ENCODE peak calls at places on chromosome 12, in six cellular contexts. L is SK-N-SH, T is HCT116, V is PC-3, U is Karpas-422, H is GM23248. I is an unnamed sample. For H3K4me1 and H3K9me2, the result is how much of the 10 kb centered on the place peaks cover.

GRCh38 chr12:54970741-54971140 is 13.8 kb downstream of the TESPA1 start:
- DNase-seq in L (no peak), T (no peak), V (no peak), U (no peak), H (peak), I (no peak)

GRCh38 chr12:3303410-3304136 is 187.4 kb upstream of the PRMT8 start:
- DNase-seq in L (peak), T (no peak), V (peak), U (no peak), H (no peak), I (no peak)

GRCh38 chr12:29889737-29890136 is 106.0 kb upstream of the TMTC1 start:
- DNase-seq in L (peak), T (peak), V (peak), U (peak), H (peak), I (no peak)

GRCh38 chr12:128818065-128819022 is 5.4 kb downstream of the SLC15A4 start:
- DNase-seq in L (no peak), T (no peak), V (peak), U (peak), H (peak), I (no peak)

GRCh38 chr12:47775100-47775911 is 2.3 kb downstream of the SLC48A1 start:
- DNase-seq in L (no peak), T (no peak), V (peak), U (peak), H (peak), I (no peak)

GRCh38 chr12:122006186-122006926 is 15.3 kb upstream of the BCL7A start:
- DNase-seq in L (no peak), T (no peak), V (no peak), U (peak), H (no peak), I (no peak)

GRCh38 chr12:39490500-39491276 is 47.8 kb upstream of the KIF21A start:
- DNase-seq in L (no peak), T (no peak), V (peak), U (no peak), H (peak), I (no peak)

GRCh38 chr12:74441872-74442271 is 95.8 kb upstream of the ATXN7L3B start:
- DNase-seq in L (no peak), T (no peak), V (no peak), U (peak), H (no peak), I (no peak)

GRCh38 chr12:74391283-74391682 is 146.4 kb upstream of the ATXN7L3B start:
- DNase-seq in L (no peak), T (no peak), V (no peak), U (no peak), H (no peak), I (no peak)

GRCh38 chr12:51855586-51856428 is 7.3 kb upstream of the FIGNL2 start:
- DNase-seq in L (no peak), T (no peak), V (no peak), U (no peak), H (peak), I (no peak)

DNA sequence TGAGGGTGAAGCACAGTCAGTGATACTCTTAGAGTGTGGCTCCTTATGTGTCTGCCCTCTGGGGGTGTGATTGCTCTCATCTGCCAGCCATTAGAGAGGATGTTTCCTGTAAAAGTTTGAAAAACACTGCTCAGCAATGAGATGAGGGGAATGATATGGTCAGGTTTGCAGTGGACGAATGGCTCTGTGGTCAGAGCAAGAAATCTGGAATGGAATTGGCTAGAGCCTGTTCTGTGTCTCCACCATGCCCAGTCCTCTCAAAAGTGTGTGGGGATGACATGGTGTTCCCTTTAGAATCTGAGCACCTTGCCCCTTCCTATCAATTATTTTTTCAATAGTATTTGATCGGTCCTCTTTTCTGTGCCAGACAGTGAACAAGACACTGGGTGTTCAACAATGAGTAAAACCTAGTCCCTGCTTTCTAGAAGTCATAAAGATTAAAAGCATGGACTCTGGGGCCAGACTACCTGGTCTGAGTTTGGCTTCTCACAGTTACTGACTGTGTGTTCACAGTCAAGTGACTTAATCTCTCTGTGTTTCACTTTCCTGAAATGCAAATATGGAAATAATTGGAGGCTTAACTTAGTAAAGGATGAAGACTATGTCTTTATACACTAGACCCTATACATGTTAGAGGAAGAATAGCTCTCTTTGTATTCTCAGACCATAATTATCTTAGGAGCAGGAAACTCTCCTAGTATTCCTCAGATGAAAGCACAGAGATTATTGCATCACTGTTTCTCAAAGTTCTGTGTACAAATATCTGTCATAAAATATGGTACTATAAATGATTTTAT is 1.6 kb downstream of the ACSS3 start:
- DNase-seq in L (no peak), T (no peak), V (no peak), U (no peak), H (peak), I (no peak)
- H3K4me1 ChIP-seq in L (under half), T (under half), V (under half), U (under half), H (under half), I (under half)

GRCh38 chr12:62009445-62009844 is 250.8 kb upstream of the USP15 start:
- DNase-seq in L (no peak), T (no peak), V (no peak), U (no peak), H (no peak), I (no peak)
- H3K9me2 ChIP-seq in L (under half), T (under half), V (under half), U (under half), H (under half), I (under half)

GRCh38 chr12:80472912-80473500 is 29.0 kb downstream of the PTPRQ start:
- DNase-seq in L (peak), T (peak), V (peak), U (peak), H (peak), I (peak)

GRCh38 chr12:80469681-80470080 is 25.6 kb downstream of the PTPRQ start:
- DNase-seq in L (no peak), T (no peak), V (no peak), U (no peak), H (peak), I (no peak)

GRCh38 chr12:80470403-80470802 is 26.4 kb downstream of the PTPRQ start:
- DNase-seq in L (no peak), T (no peak), V (no peak), U (no peak), H (no peak), I (no peak)

DNA sequence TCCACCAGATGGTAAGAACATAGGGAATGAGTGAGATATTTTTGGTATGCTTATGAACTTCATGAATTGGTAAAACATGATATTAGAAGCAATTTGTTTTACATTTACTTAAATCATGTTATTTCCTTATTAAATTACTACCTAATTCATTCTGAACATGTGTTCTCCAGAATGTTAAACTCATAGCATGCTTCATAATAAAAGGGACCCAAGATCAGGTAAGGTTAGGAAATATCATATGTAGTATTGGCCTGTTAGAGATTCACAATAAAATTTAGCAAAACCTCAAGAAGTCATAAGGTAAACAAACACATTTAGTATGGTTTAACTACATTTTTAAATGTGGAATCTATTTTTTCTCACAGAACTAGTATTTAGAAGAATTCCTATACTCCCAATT is 28.2 kb downstream of the PTPRQ start:
- DNase-seq in L (no peak), T (no peak), V (no peak), U (no peak), H (no peak), I (no peak)
- H3K9ac ChIP-seq in L (no peak), T (no peak), V (no peak), U (no peak), H (no peak), I (no peak)

DNA sequence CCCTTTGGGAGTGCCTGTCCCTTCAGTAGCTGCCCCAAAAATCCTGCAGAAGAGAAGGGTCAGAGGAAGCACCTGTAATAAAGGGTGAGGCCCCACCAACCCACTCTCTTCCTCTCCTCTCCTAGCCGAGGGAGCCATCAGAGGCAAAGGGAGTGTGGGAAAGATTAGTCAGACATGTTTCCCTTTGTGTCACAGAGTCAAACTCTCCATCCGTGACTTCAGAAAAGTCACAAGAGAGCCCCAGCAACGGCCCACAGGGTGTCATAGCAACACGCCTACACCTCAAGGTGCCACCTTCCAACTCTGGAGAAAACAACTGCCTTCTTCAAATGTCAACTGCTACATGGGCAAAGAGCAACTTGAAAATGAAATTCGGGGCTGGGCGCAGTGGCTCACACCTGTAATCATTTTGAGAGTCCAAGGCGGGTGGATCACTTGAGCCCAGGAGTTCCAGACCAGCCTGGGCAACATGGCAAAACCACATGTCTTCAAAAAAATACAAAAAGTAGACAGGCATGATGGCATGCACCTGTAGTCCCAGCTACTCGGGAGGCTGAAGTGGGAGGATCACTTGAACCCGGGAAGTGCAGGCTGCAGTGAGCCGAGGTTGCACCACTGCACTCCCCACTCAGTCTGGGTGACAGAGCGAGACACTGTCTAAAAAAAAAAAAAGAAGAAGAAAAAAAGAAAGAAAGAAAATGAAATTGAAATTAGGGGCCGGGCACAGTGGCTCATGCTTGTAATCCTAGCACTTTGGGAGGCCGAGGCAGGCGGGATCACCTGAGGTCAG is 17.7 kb upstream of the CD27 start:
- DNase-seq in L (no peak), T (no peak), V (no peak), U (peak), H (no peak), I (peak)
- H3K4me1 ChIP-seq in L (under half), T (under half), V (under half), U (half or more), H (under half), I (under half)

GRCh38 chr12:53780323-53780722 is 28.5 kb upstream of the CISTR start:
- DNase-seq in L (no peak), T (no peak), V (no peak), U (no peak), H (no peak), I (no peak)

GRCh38 chr12:53785161-53785560 is 33.4 kb upstream of the CISTR start:
- DNase-seq in L (no peak), T (no peak), V (no peak), U (no peak), H (no peak), I (no peak)

GRCh38 chr12:53782093-53782703 is 30.4 kb upstream of the CISTR start:
- DNase-seq in L (no peak), T (no peak), V (no peak), U (no peak), H (no peak), I (no peak)

GRCh38 chr12:53777936-53778644 is 26.3 kb upstream of the CISTR start:
- DNase-seq in L (no peak), T (no peak), V (no peak), U (no peak), H (peak), I (no peak)

DNA sequence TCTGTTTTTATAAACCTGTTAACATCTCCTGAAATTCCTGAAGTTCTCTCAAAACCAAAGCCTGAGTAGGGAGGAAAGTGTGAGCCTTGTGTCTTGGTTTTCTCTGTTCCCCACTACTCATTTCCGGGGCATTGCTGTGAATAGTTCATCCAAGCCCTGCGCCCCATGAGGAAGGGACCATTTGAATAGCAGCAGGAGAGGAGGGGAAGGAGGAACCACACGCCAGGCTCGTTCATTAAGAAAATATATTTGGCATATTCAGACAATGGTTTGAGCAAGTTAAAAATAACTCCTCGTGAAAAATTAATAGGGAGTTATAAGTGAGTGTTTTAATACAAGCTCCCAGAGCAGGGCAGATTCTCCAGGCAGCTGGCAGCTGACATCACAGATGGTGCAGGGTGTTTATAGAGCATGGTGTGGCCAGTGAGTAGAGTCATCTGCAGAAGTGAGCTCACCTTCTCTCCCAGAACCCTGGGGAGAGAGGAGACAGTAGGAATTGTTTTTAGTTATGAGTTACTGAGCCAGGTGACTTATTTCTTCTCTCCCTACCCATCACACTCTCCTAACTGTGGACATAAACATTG is 29.5 kb upstream of the CISTR start:
- DNase-seq in L (no peak), T (no peak), V (no peak), U (no peak), H (no peak), I (no peak)
- H3K9me2 ChIP-seq in L (under half), T (under half), V (under half), U (under half), H (under half), I (under half)